ENCODE peak calls at places on chromosomes 16 and 17, in four cellular contexts. M is PC-9, A is NCI-H510A, E is HTR-8/SVneo. O is an unnamed sample.

GRCh38 chr17:47077576-47077975 is 98.5 kb upstream of the RPRML start:
- DNase-seq in M (peak; percentile 56), A (no peak), E (no peak), O (no peak)

GRCh38 chr16:29156511-29156910 is 171.7 kb downstream of the LAT start:
- DNase-seq in M (no peak), A (no peak), E (no peak), O (no peak)

GRCh38 chr16:72270531-72270930 is 98.6 kb upstream of the PMFBP1 start:
- DNase-seq in M (no peak), A (no peak), E (no peak), O (no peak)

GRCh38 chr17:29549169-29549935 is 17.5 kb downstream of the ABHD15 start:
- DNase-seq in M (no peak), A (no peak), E (no peak), O (no peak)

GRCh38 chr17:74276561-74277009 is 2.6 kb downstream of the DNAI2 start:
- DNase-seq in M (no peak), A (no peak), E (no peak), O (no peak)

GRCh38 chr17:65677932-65678331 is 116.5 kb upstream of the AXIN2 start:
- DNase-seq in M (peak; percentile 54), A (no peak), E (peak; percentile 39), O (no peak)

GRCh38 chr17:38905375-38905774 is 20.0 kb upstream of the LASP1NB start:
- DNase-seq in M (no peak), A (no peak), E (no peak), O (no peak)

GRCh38 chr16:18801197-18801972 is at the start of gene ARL6IP1:
- DNase-seq in M (peak; percentile 98), A (peak; percentile 99), E (peak; percentile 98), O (peak; percentile 98)

GRCh38 chr16:11675561-11676511 is 7.6 kb downstream of the SNN start:
- DNase-seq in M (peak; percentile 60), A (peak; percentile 63), E (no peak), O (no peak)

GRCh38 chr17:57989011-57989345 is 924 bp upstream of the VEZF1 start:
- DNase-seq in M (no peak), A (peak; percentile 38), E (peak; percentile 48), O (no peak)

GRCh38 chr17:71959129-71959528 is 161.7 kb upstream of the SOX9 start:
- DNase-seq in M (no peak), A (no peak), E (peak; percentile 12), O (no peak)

GRCh38 chr17:72358465-72358864 is 237.6 kb downstream of the SOX9 start:
- DNase-seq in M (peak; percentile 93), A (no peak), E (no peak), O (no peak)

GRCh38 chr16:2464333-2464732 is 4.4 kb downstream of the TEDC2 start:
- DNase-seq in M (no peak), A (no peak), E (no peak), O (no peak)

GRCh38 chr16:66418165-66418962 is 8.7 kb upstream of the BEAN1 start:
- DNase-seq in M (no peak), A (no peak), E (no peak), O (no peak)

GRCh38 chr16:73713817-73714495 is 582.7 kb upstream of the PSMD7 start:
- DNase-seq in M (no peak), A (no peak), E (peak; percentile 10), O (no peak)

GRCh38 chr16:86546638-86547013 is 8.4 kb downstream of the MTHFSD start:
- DNase-seq in M (no peak), A (no peak), E (no peak), O (peak; percentile 21)

GRCh38 chr16:53080345-53081031 is 25.7 kb downstream of the CHD9 start:
- DNase-seq in M (no peak), A (no peak), E (peak; percentile 71), O (peak; percentile 52)

GRCh38 chr16:25161753-25162152 is 50.2 kb downstream of the LCMT1 start:
- DNase-seq in M (no peak), A (no peak), E (no peak), O (no peak)

GRCh38 chr16:71259086-71259485 is 28.6 kb upstream of the HYDIN start:
- DNase-seq in M (no peak), A (no peak), E (no peak), O (no peak)

GRCh38 chr17:42337442-42337841 is 49.1 kb downstream of the STAT5A start:
- DNase-seq in M (no peak), A (no peak), E (no peak), O (no peak)

GRCh38 chr17:47279062-47279801 is 25.6 kb downstream of the ITGB3 start:
- DNase-seq in M (peak; percentile 99), A (no peak), E (peak; percentile 87), O (no peak)

GRCh38 chr16:11582157-11582814 is 4.4 kb downstream of the LITAF start:
- DNase-seq in M (no peak), A (no peak), E (no peak), O (no peak)

GRCh38 chr16:3951861-3952332 is 71.4 kb upstream of the CREBBP start:
- DNase-seq in M (no peak), A (peak; percentile 44), E (no peak), O (no peak)

GRCh38 chr17:33258291-33258690 is 34.8 kb downstream of the ASIC2 start:
- DNase-seq in M (no peak), A (no peak), E (no peak), O (no peak)

GRCh38 chr17:65627892-65628622 is 66.6 kb upstream of the AXIN2 start:
- DNase-seq in M (peak; percentile 82), A (peak; percentile 69), E (peak; percentile 69), O (peak; percentile 85)

GRCh38 chr16:4515611-4516233 is 22.9 kb downstream of the CDIP1 start:
- DNase-seq in M (no peak), A (no peak), E (no peak), O (no peak)

GRCh38 chr16:2785101-2785991 is 2.0 kb downstream of the PRSS33 start:
- DNase-seq in M (no peak), A (no peak), E (no peak), O (no peak)

GRCh38 chr16:24609740-24610420 is 70.5 kb downstream of the RBBP6 start:
- DNase-seq in M (no peak), A (peak; percentile 81), E (no peak), O (peak; percentile 1)

GRCh38 chr17:32739722-32740121 is 137.2 kb downstream of the MYO1D start:
- DNase-seq in M (no peak), A (no peak), E (no peak), O (no peak)

GRCh38 chr17:72702136-72702735 is 390.3 kb downstream of the SLC39A11 start:
- DNase-seq in M (no peak), A (no peak), E (peak; percentile 75), O (no peak)

GRCh38 chr16:19114359-19115147 is 789 bp downstream of the ITPRIPL2 start:
- DNase-seq in M (peak; percentile 55), A (peak; percentile 77), E (no peak), O (no peak)

GRCh38 chr17:79923974-79924638 is 84.9 kb upstream of the CBX4 start:
- DNase-seq in M (no peak), A (no peak), E (peak; percentile 38), O (no peak)

GRCh38 chr16:81889896-81890634 is 111.0 kb downstream of the PLCG2 start:
- DNase-seq in M (peak; percentile 50), A (no peak), E (peak; percentile 76), O (no peak)

GRCh38 chr17:64354824-64355535 is 35.7 kb downstream of the PECAM1 start:
- DNase-seq in M (no peak), A (no peak), E (no peak), O (no peak)

O was measured in LNCaP clone FGC.